ENCODE peak calls at places on chromosomes 6 and 20, in six cellular contexts. I is K562, L is A549, O is IMR-90, J is GM12878, Y is HepG2. S is an unnamed sample.

GRCh38 chr6:122839477-122839876 is 50.4 kb downstream of the SMPDL3A start:
- DNase-seq in O (peak; percentile 50), I (peak; percentile 69), L (peak; percentile 46), Y (peak; percentile 64), J (no peak), S (peak; percentile 62)

GRCh38 chr20:23622839-23623343 is 14.9 kb downstream of the CST3 start:
- DNase-seq in I (peak; percentile 40), O (peak; percentile 77), J (no peak), L (peak; percentile 80), Y (peak; percentile 72), S (no peak)

GRCh38 chr20:3128585-3128984 is 31.1 kb downstream of the FASTKD5 start:
- DNase-seq in L (no peak), Y (no peak), I (no peak), O (no peak), J (no peak), S (no peak)

GRCh38 chr6:13303668-13304017 is 24.7 kb downstream of the TBC1D7 start:
- DNase-seq in Y (no peak), J (peak; percentile 76), I (peak; percentile 32), L (no peak), O (peak; percentile 81), S (no peak)

GRCh38 chr20:19886666-19887288 is 128.7 kb downstream of the RIN2 start:
- DNase-seq in L (peak; percentile 76), J (no peak), O (peak; percentile 56), Y (no peak), I (no peak), S (no peak)

GRCh38 chr20:11375966-11376365 is 541.7 kb upstream of the BTBD3 start:
- DNase-seq in Y (no peak), J (no peak), L (no peak), O (peak; percentile 42), I (no peak), S (no peak)

GRCh38 chr20:48928832-48929725 is 7.6 kb downstream of the ARFGEF2 start:
- DNase-seq in Y (no peak), I (no peak), L (no peak), J (no peak), O (peak; percentile 69), S (no peak)

GRCh38 chr20:48597521-48598302 is 230.1 kb downstream of the PREX1 start:
- DNase-seq in L (no peak), Y (peak; percentile 76), J (no peak), O (no peak), I (no peak), S (no peak)

GRCh38 chr6:108896111-108896661 is 48.0 kb downstream of the ARMC2 start:
- DNase-seq in J (no peak), L (no peak), Y (no peak), I (no peak), O (peak; percentile 92), S (no peak)

GRCh38 chr6:56555438-56555872 is 87.2 kb downstream of the DST start:
- DNase-seq in I (no peak), Y (no peak), J (no peak), O (peak; percentile 73), L (no peak), S (no peak)

GRCh38 chr6:45803071-45803470 is 212.6 kb downstream of the CLIC5 start:
- DNase-seq in I (no peak), L (no peak), J (no peak), Y (no peak), O (no peak), S (no peak)

GRCh38 chr6:30686908-30687658 is 638 bp upstream of the PPP1R18 start:
- DNase-seq in Y (peak; percentile 49), L (peak; percentile 85), O (peak; percentile 96), I (peak; percentile 96), J (peak; percentile 94), S (peak; percentile 93)

DNA sequence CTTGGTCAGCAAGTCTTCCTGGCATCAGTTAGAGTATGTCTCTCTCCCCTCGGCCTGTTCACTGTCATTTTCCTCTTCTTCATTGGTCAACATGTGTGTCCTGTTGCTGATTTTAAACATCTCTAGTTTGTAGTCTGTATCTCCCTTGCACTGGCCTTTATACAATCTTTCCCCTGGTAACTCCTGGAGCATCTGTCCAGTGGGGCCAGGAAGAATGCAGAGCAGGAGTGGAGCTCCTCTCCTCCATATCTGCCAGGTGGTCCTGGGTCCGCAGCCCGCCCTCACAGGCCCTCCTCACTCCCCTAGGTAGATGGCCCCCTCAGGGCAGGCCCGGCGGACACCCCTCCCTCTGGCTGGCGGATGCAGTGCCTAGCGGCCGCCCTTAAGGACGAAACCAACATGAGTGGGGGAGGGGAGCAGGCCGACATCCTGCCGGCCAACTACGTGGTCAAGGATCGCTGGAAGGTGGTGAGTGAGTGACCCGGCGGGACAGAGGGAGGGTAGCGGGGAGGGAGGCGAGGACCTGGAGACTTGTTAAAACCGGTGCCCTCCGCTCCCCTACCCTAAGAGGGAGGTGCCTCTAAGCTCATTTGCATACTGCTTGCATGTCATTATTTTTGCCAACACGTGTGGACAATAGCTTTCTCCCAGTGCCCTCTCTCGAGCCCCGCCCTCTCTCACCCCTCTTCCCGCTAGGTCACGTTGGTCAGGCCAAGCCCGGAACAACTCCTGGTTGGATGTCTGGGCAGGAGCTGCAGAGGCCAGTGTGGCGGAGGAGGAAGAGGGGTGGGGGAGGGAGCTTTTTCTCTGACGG is 3.2 kb downstream of the TTBK1 start:
- DNase-seq in Y (peak; percentile 55), L (no peak), J (no peak), O (no peak), I (peak; percentile 60), S (peak; percentile 85)
- TF ChIP-seq SMC3 in Y (no peak), L (no peak), J (no peak), O (no peak), I (no peak), S (no peak)

GRCh38 chr20:9071976-9072726 is 3.3 kb downstream of the PLCB4 start:
- DNase-seq in I (no peak), O (peak; percentile 43), J (no peak), L (peak; percentile 56), Y (no peak), S (no peak)
- TF ChIP-seq SMC3 in I (no peak), O (peak; percentile 5), J (no peak), L (no peak), Y (no peak), S (no peak)

DNA sequence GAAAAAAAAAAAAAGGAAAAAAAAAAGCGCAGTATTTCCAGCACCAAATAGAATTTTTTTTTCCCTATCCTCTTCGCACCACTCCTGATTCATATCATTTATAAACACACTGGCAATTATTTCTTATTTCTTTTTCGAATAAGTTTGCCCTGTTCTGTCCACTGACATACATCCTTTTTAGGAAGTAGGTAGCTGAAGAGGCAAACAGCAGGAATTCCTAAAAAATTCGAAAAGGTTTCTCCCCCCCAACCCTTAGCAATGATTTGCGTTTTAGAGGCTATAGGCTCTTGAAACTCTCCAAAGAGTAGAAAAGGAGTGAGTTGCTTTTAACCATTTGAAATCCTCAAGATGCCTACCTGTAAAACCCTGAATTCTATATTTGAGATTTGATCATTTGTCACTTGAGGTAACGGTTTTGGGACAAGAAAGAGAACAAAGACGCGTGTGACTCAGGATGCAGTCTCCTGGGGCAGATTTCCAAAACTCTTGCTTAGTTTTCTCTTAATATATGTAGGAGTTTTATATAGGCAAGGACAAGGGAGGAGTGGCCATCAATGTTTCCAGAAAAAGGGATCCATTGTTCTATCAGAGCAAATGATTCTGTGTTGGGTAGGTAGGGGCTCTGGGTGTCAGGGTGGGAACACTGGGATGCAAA is 531 bp upstream of the CCN2 start:
- DNase-seq in Y (no peak), O (no peak), L (no peak), J (no peak), I (no peak), S (no peak)
- TF ChIP-seq SMC3 in Y (no peak), O (no peak), L (no peak), J (no peak), I (no peak), S (no peak)

GRCh38 chr6:159806021-159806458 is 6.0 kb downstream of the PNLDC1 start:
- DNase-seq in Y (peak; percentile 75), J (no peak), O (no peak), I (no peak), L (no peak), S (no peak)

GRCh38 chr6:159808647-159809046 is 8.6 kb downstream of the PNLDC1 start:
- DNase-seq in I (no peak), L (no peak), J (no peak), O (no peak), Y (no peak), S (no peak)

GRCh38 chr6:159809149-159809548 is 9.1 kb downstream of the PNLDC1 start:
- DNase-seq in Y (no peak), I (no peak), J (peak; percentile 16), O (no peak), L (no peak), S (no peak)

GRCh38 chr6:159805418-159806020 is 5.4 kb downstream of the PNLDC1 start:
- DNase-seq in J (no peak), L (no peak), I (no peak), Y (no peak), O (no peak), S (no peak)

DNA sequence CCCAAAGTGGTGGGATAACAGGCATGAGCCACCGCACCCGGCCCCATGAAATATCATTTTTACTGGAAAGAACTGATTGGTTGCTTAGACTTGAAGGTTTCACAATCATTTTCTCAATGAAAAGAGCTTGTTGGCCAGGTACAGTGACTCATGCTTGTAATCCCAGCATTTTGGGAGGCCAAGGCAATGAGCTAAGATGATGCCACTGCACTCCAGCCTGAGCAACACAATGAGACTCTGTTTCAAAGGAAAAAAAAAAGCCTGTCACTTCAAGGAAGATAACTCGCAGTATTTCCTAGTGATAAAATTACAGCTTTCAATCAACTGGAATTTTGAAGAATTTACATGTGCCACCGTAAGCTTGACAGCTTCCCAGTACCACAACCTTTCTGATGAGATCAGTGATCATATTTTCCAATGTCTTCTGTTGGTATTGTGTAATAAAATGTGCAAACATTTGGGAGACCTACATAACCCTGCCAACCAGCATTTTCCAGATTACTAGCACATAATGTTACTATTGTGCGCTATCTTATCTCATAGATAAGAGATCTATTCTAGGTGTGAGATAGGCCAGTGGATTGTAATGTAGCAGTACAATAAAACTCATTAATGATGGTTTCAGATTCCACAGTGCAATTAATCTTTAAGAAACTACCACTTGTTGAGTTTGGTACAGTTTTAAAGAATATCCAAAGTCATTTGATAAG is 7.2 kb downstream of the PNLDC1 start:
- DNase-seq in J (no peak), L (no peak), O (no peak), I (no peak), Y (peak; percentile 75), S (no peak)
- TF ChIP-seq SMC3 in J (no peak), L (no peak), O (no peak), I (no peak), Y (no peak), S (no peak)

GRCh38 chr6:52328721-52329120 is 33.2 kb upstream of the PAQR8 start:
- DNase-seq in L (no peak), J (no peak), I (no peak), Y (peak; percentile 30), O (no peak), S (no peak)
- TF ChIP-seq SMC3 in L (no peak), J (no peak), I (no peak), Y (no peak), O (no peak), S (no peak)

GRCh38 chr20:8244637-8245036 is 112.6 kb downstream of the PLCB1 start:
- DNase-seq in I (no peak), O (peak; percentile 67), L (no peak), Y (peak; percentile 50), J (no peak), S (no peak)
- TF ChIP-seq SMC3 in I (no peak), O (no peak), L (no peak), Y (no peak), J (no peak), S (no peak)